ENCODE peak calls at places on chromosomes 1 and 21, in six cellular contexts. One of them, this sample, is unnamed.

GRCh38 chr21:38913120-38913975 is 107.6 kb downstream of the ETS2 start:
- DNase-seq in effector CD8-positive, alpha-beta T cell: no peak
- DNase-seq in ELR: peak; percentile 32
- DNase-seq in B cell: no peak
- DNase-seq in body of pancreas: peak; percentile 91
- DNase-seq in CD8-positive, alpha-beta memory T cell: no peak
- DNase-seq in this sample: no peak

GRCh38 chr1:11099310-11100148 is at the start of gene EXOSC10:
- DNase-seq in CD8-positive, alpha-beta memory T cell: peak; percentile 92
- DNase-seq in body of pancreas: peak; percentile 91
- DNase-seq in B cell: peak; percentile 97
- DNase-seq in effector CD8-positive, alpha-beta T cell: peak; percentile 95
- DNase-seq in ELR: peak; percentile 90
- DNase-seq in this sample: peak; percentile 96

GRCh38 chr1:52693843-52694242 is 4.3 kb downstream of the COA7 start:
- DNase-seq in ELR: no peak
- DNase-seq in B cell: no peak
- DNase-seq in CD8-positive, alpha-beta memory T cell: no peak
- DNase-seq in body of pancreas: no peak
- DNase-seq in effector CD8-positive, alpha-beta T cell: no peak
- DNase-seq in this sample: no peak

GRCh38 chr1:204623365-204623893 is 62.1 kb downstream of the LRRN2 start:
- DNase-seq in B cell: no peak
- DNase-seq in effector CD8-positive, alpha-beta T cell: no peak
- DNase-seq in ELR: peak; percentile 66
- DNase-seq in body of pancreas: peak; percentile 44
- DNase-seq in CD8-positive, alpha-beta memory T cell: no peak
- DNase-seq in this sample: no peak

GRCh38 chr1:204465469-204466415 is 28.9 kb downstream of the PIK3C2B start:
- DNase-seq in CD8-positive, alpha-beta memory T cell: no peak
- DNase-seq in ELR: no peak
- DNase-seq in effector CD8-positive, alpha-beta T cell: no peak
- DNase-seq in body of pancreas: no peak
- DNase-seq in B cell: peak; percentile 45
- DNase-seq in this sample: peak; percentile 44

GRCh38 chr1:112866981-112867380 is 89.0 kb downstream of the SLC16A1 start:
- DNase-seq in ELR: no peak
- DNase-seq in CD8-positive, alpha-beta memory T cell: no peak
- DNase-seq in B cell: no peak
- DNase-seq in effector CD8-positive, alpha-beta T cell: no peak
- DNase-seq in body of pancreas: no peak
- DNase-seq in this sample: no peak

GRCh38 chr1:221667504-221667903 is 74.4 kb downstream of the DUSP10 start:
- DNase-seq in B cell: no peak
- DNase-seq in body of pancreas: peak; percentile 21
- DNase-seq in effector CD8-positive, alpha-beta T cell: no peak
- DNase-seq in ELR: peak; percentile 83
- DNase-seq in CD8-positive, alpha-beta memory T cell: no peak
- DNase-seq in this sample: no peak

GRCh38 chr1:31576743-31577455 is 584 bp downstream of the TINAGL1 start:
- DNase-seq in CD8-positive, alpha-beta memory T cell: no peak
- DNase-seq in body of pancreas: no peak
- DNase-seq in effector CD8-positive, alpha-beta T cell: no peak
- DNase-seq in B cell: no peak
- DNase-seq in ELR: no peak
- DNase-seq in this sample: no peak

GRCh38 chr1:6373961-6374720 is 19.4 kb downstream of the ACOT7 start:
- DNase-seq in body of pancreas: peak; percentile 86
- DNase-seq in B cell: no peak
- DNase-seq in CD8-positive, alpha-beta memory T cell: no peak
- DNase-seq in ELR: no peak
- DNase-seq in effector CD8-positive, alpha-beta T cell: no peak
- DNase-seq in this sample: no peak

GRCh38 chr1:221719987-221720386 is 21.9 kb downstream of the DUSP10 start:
- DNase-seq in body of pancreas: no peak
- DNase-seq in B cell: no peak
- DNase-seq in CD8-positive, alpha-beta memory T cell: no peak
- DNase-seq in effector CD8-positive, alpha-beta T cell: no peak
- DNase-seq in ELR: peak; percentile 77
- DNase-seq in this sample: no peak

GRCh38 chr1:201850053-201850397 is 21.1 kb downstream of the IPO9 start:
- DNase-seq in effector CD8-positive, alpha-beta T cell: no peak
- DNase-seq in B cell: no peak
- DNase-seq in CD8-positive, alpha-beta memory T cell: no peak
- DNase-seq in ELR: peak; percentile 76
- DNase-seq in body of pancreas: peak; percentile 33
- DNase-seq in this sample: no peak

GRCh38 chr21:28959367-28960099 is 33.1 kb downstream of the LTN1 start:
- DNase-seq in body of pancreas: no peak
- DNase-seq in CD8-positive, alpha-beta memory T cell: no peak
- DNase-seq in ELR: peak; percentile 87
- DNase-seq in effector CD8-positive, alpha-beta T cell: no peak
- DNase-seq in B cell: no peak
- DNase-seq in this sample: no peak

GRCh38 chr1:150365945-150366344 is 2.0 kb downstream of the RPRD2 start:
- DNase-seq in ELR: peak; percentile 56
- DNase-seq in effector CD8-positive, alpha-beta T cell: no peak
- DNase-seq in body of pancreas: no peak
- DNase-seq in CD8-positive, alpha-beta memory T cell: no peak
- DNase-seq in B cell: no peak
- DNase-seq in this sample: no peak

GRCh38 chr1:203512830-203513578 is 19.1 kb downstream of the OPTC start:
- DNase-seq in body of pancreas: peak; percentile 67
- DNase-seq in B cell: no peak
- DNase-seq in ELR: peak; percentile 98
- DNase-seq in effector CD8-positive, alpha-beta T cell: no peak
- DNase-seq in CD8-positive, alpha-beta memory T cell: no peak
- DNase-seq in this sample: peak; percentile 86

GRCh38 chr1:83043192-83043591 is 955.7 kb downstream of the TTLL7 start:
- DNase-seq in effector CD8-positive, alpha-beta T cell: no peak
- DNase-seq in CD8-positive, alpha-beta memory T cell: no peak
- DNase-seq in B cell: no peak
- DNase-seq in ELR: no peak
- DNase-seq in body of pancreas: no peak
- DNase-seq in this sample: no peak

GRCh38 chr1:171488190-171488929 is 3.0 kb downstream of the PRRC2C start:
- DNase-seq in ELR: no peak
- DNase-seq in CD8-positive, alpha-beta memory T cell: no peak
- DNase-seq in B cell: no peak
- DNase-seq in body of pancreas: no peak
- DNase-seq in effector CD8-positive, alpha-beta T cell: no peak
- DNase-seq in this sample: no peak

GRCh38 chr1:110902820-110903463 is 30.0 kb downstream of the CD53 start:
- DNase-seq in B cell: no peak
- DNase-seq in ELR: no peak
- DNase-seq in CD8-positive, alpha-beta memory T cell: no peak
- DNase-seq in effector CD8-positive, alpha-beta T cell: no peak
- DNase-seq in body of pancreas: no peak
- DNase-seq in this sample: no peak

GRCh38 chr1:192161974-192162373 is 3.7 kb downstream of the RGS18 start:
- DNase-seq in CD8-positive, alpha-beta memory T cell: no peak
- DNase-seq in ELR: no peak
- DNase-seq in body of pancreas: no peak
- DNase-seq in effector CD8-positive, alpha-beta T cell: no peak
- DNase-seq in B cell: no peak
- DNase-seq in this sample: no peak

GRCh38 chr1:83998599-83999315 is at the start of gene TTLL7:
- DNase-seq in effector CD8-positive, alpha-beta T cell: no peak
- DNase-seq in B cell: peak; percentile 74
- DNase-seq in ELR: peak; percentile 80
- DNase-seq in CD8-positive, alpha-beta memory T cell: peak; percentile 43
- DNase-seq in body of pancreas: peak; percentile 80
- DNase-seq in this sample: peak; percentile 88

GRCh38 chr1:155801149-155801548 is 55.9 kb downstream of the GON4L start:
- DNase-seq in body of pancreas: no peak
- DNase-seq in effector CD8-positive, alpha-beta T cell: no peak
- DNase-seq in B cell: no peak
- DNase-seq in ELR: peak; percentile 88
- DNase-seq in CD8-positive, alpha-beta memory T cell: no peak
- DNase-seq in this sample: no peak

GRCh38 chr1:233790662-233791371 is 113.7 kb upstream of the SLC35F3 start:
- DNase-seq in B cell: peak; percentile 54
- DNase-seq in body of pancreas: peak; percentile 54
- DNase-seq in ELR: peak; percentile 62
- DNase-seq in CD8-positive, alpha-beta memory T cell: peak; percentile 21
- DNase-seq in effector CD8-positive, alpha-beta T cell: no peak
- DNase-seq in this sample: no peak

GRCh38 chr1:205365945-205366463 is 9.3 kb upstream of the KLHDC8A start:
- DNase-seq in effector CD8-positive, alpha-beta T cell: no peak
- DNase-seq in B cell: no peak
- DNase-seq in ELR: no peak
- DNase-seq in body of pancreas: peak; percentile 90
- DNase-seq in CD8-positive, alpha-beta memory T cell: no peak
- DNase-seq in this sample: no peak

GRCh38 chr1:152182431-152182830 is 23.4 kb upstream of the RPTN start:
- DNase-seq in body of pancreas: no peak
- DNase-seq in B cell: no peak
- DNase-seq in ELR: peak; percentile 57
- DNase-seq in effector CD8-positive, alpha-beta T cell: no peak
- DNase-seq in CD8-positive, alpha-beta memory T cell: no peak
- DNase-seq in this sample: no peak

GRCh38 chr1:114758251-114758832 is 558 bp upstream of the CSDE1 start:
- DNase-seq in CD8-positive, alpha-beta memory T cell: no peak
- DNase-seq in ELR: peak; percentile 29
- DNase-seq in B cell: no peak
- DNase-seq in effector CD8-positive, alpha-beta T cell: no peak
- DNase-seq in body of pancreas: no peak
- DNase-seq in this sample: no peak

GRCh38 chr1:67732750-67733151 is 47.8 kb downstream of the GADD45A start:
- DNase-seq in B cell: no peak
- DNase-seq in CD8-positive, alpha-beta memory T cell: no peak
- DNase-seq in body of pancreas: peak; percentile 13
- DNase-seq in ELR: peak; percentile 26
- DNase-seq in effector CD8-positive, alpha-beta T cell: no peak
- DNase-seq in this sample: peak; percentile 72

GRCh38 chr1:54742262-54742661 is 22.1 kb downstream of the PARS2 start:
- DNase-seq in B cell: no peak
- DNase-seq in effector CD8-positive, alpha-beta T cell: no peak
- DNase-seq in ELR: no peak
- DNase-seq in CD8-positive, alpha-beta memory T cell: no peak
- DNase-seq in body of pancreas: no peak
- DNase-seq in this sample: no peak

GRCh38 chr1:2382621-2383361 is 8.6 kb downstream of the MORN1 start:
- DNase-seq in body of pancreas: peak; percentile 44
- DNase-seq in CD8-positive, alpha-beta memory T cell: no peak
- DNase-seq in effector CD8-positive, alpha-beta T cell: no peak
- DNase-seq in ELR: peak; percentile 62
- DNase-seq in B cell: peak; percentile 51
- DNase-seq in this sample: no peak

GRCh38 chr1:94236630-94237290 is 624 bp downstream of the ARHGAP29 start:
- DNase-seq in CD8-positive, alpha-beta memory T cell: no peak
- DNase-seq in body of pancreas: peak; percentile 49
- DNase-seq in B cell: no peak
- DNase-seq in effector CD8-positive, alpha-beta T cell: no peak
- DNase-seq in ELR: peak; percentile 55
- DNase-seq in this sample: peak; percentile 71

GRCh38 chr1:166874464-166874863 is 1.6 kb downstream of the TADA1 start:
- DNase-seq in ELR: no peak
- DNase-seq in CD8-positive, alpha-beta memory T cell: no peak
- DNase-seq in effector CD8-positive, alpha-beta T cell: no peak
- DNase-seq in B cell: no peak
- DNase-seq in body of pancreas: no peak
- DNase-seq in this sample: no peak

GRCh38 chr1:119674835-119675289 is 26.8 kb upstream of the ZNF697 start:
- DNase-seq in effector CD8-positive, alpha-beta T cell: no peak
- DNase-seq in B cell: peak; percentile 59
- DNase-seq in ELR: peak; percentile 91
- DNase-seq in body of pancreas: peak; percentile 49
- DNase-seq in CD8-positive, alpha-beta memory T cell: peak; percentile 4
- DNase-seq in this sample: peak; percentile 74

GRCh38 chr1:42950146-42950480 is 8.6 kb downstream of the SLC2A1 start:
- DNase-seq in ELR: peak; percentile 89
- DNase-seq in CD8-positive, alpha-beta memory T cell: no peak
- DNase-seq in effector CD8-positive, alpha-beta T cell: no peak
- DNase-seq in B cell: no peak
- DNase-seq in body of pancreas: no peak
- DNase-seq in this sample: no peak